ENCODE peak calls at places on chromosomes 3 and 15, in ten cellular contexts. O is heart left ventricle; T is putamen; K is hypothalamus; I is GM20000; M is iPS DF 6.9; P is T follicular helper cell; L is naive thymus-derived CD4-positive, alpha-beta T cell; C is progenitor cell of endocrine pancreas; D is MCF 10A. G is an unnamed sample.

GRCh38 chr15:80999623-81000036 is 1.1 kb upstream of the TLNRD1 start:
- DNase-seq in T (no peak), P (peak), M (no peak), C (no peak), I (peak), D (no peak), O (no peak), L (peak), K (no peak), G (no peak)

GRCh38 chr3:63863150-63864007 is at the start of the genes ATXN7 and THOC7:
- DNase-seq in K (peak), D (peak), C (peak), L (peak), M (no peak), T (peak), I (peak), O (peak), P (peak), G (peak)

GRCh38 chr3:72584262-72584661 is 264.0 kb downstream of the SHQ1 start:
- DNase-seq in K (no peak), O (no peak), D (no peak), C (no peak), L (no peak), I (no peak), M (no peak), P (no peak), T (no peak), G (no peak)

GRCh38 chr3:179658584-179658983 is 5.7 kb downstream of the USP13 start:
- DNase-seq in C (no peak), L (no peak), O (no peak), M (no peak), T (no peak), I (no peak), P (no peak), D (no peak), K (no peak), G (no peak)

GRCh38 chr3:65951836-65952505 is 86.7 kb downstream of the MAGI1 start:
- DNase-seq in M (no peak), O (no peak), C (no peak), D (no peak), P (no peak), T (no peak), I (no peak), K (no peak), L (no peak), G (peak)

GRCh38 chr15:101250331-101250730 is 1.5 kb downstream of the CHSY1 start:
- DNase-seq in L (no peak), D (peak), T (no peak), M (no peak), K (no peak), O (no peak), C (no peak), I (no peak), P (no peak), G (peak)

GRCh38 chr3:32177702-32178198 is 60.7 kb upstream of the CMTM8 start:
- DNase-seq in M (peak), O (no peak), K (no peak), P (peak), D (peak), L (peak), I (peak), T (no peak), C (peak), G (peak)

GRCh38 chr3:108296239-108296638 is at the start of gene HHLA2:
- DNase-seq in M (no peak), I (no peak), K (no peak), D (no peak), T (no peak), P (no peak), L (no peak), C (no peak), O (no peak), G (no peak)

GRCh38 chr15:38894260-38894948 is 329.8 kb upstream of the RASGRP1 start:
- DNase-seq in D (peak), T (no peak), M (no peak), L (no peak), I (no peak), O (no peak), P (no peak), K (no peak), C (no peak), G (peak)

GRCh38 chr15:63449711-63450110 is 54.7 kb upstream of the USP3 start:
- DNase-seq in C (no peak), I (no peak), L (no peak), M (no peak), D (peak), T (no peak), P (no peak), O (no peak), K (no peak), G (no peak)

GRCh38 chr15:37135225-37135624 is 34.9 kb upstream of the MEIS2 start:
- DNase-seq in P (no peak), L (no peak), C (no peak), O (no peak), M (no peak), I (no peak), T (no peak), K (no peak), D (peak), G (no peak)

GRCh38 chr3:44906997-44907396 is 32.6 kb downstream of the TGM4 start:
- DNase-seq in P (no peak), T (no peak), O (no peak), L (no peak), D (peak), K (no peak), M (no peak), C (no peak), I (no peak), G (no peak)

GRCh38 chr3:94524102-94524922 is 461.5 kb downstream of the NSUN3 start:
- DNase-seq in C (peak), D (no peak), T (no peak), K (no peak), P (no peak), I (no peak), M (no peak), O (no peak), L (no peak), G (no peak)

GRCh38 chr3:106208266-106208665 is 339.5 kb upstream of the CBLB start:
- DNase-seq in P (no peak), K (no peak), L (no peak), O (no peak), I (no peak), C (no peak), M (no peak), D (no peak), T (no peak), G (no peak)

GRCh38 chr3:27590437-27591320 is 106.5 kb upstream of the SLC4A7 start:
- DNase-seq in D (peak), K (no peak), P (no peak), T (peak), O (no peak), C (no peak), I (no peak), M (no peak), L (no peak), G (peak)

GRCh38 chr3:197371521-197372075 is 73.2 kb upstream of the DLG1 start:
- DNase-seq in D (no peak), O (no peak), I (no peak), M (no peak), L (no peak), T (no peak), K (no peak), C (no peak), P (no peak), G (peak)

GRCh38 chr3:42497009-42497731 is 5.3 kb upstream of the VIPR1 start:
- DNase-seq in D (peak), I (no peak), M (peak), C (peak), O (no peak), P (no peak), K (no peak), L (no peak), T (peak), G (peak)

GRCh38 chr15:69175536-69175935 is 15.1 kb downstream of the GLCE start:
- DNase-seq in T (no peak), C (no peak), K (no peak), I (no peak), M (no peak), P (no peak), O (no peak), D (no peak), L (no peak), G (no peak)

GRCh38 chr15:70761046-70761445 is 2.3 kb downstream of the UACA start:
- DNase-seq in I (no peak), C (no peak), P (no peak), K (no peak), O (no peak), L (no peak), D (no peak), M (no peak), T (no peak), G (no peak)

GRCh38 chr15:99476413-99477222 is 89.2 kb upstream of the MEF2A start:
- DNase-seq in M (no peak), C (no peak), O (peak), L (peak), I (peak), K (peak), D (peak), P (no peak), T (peak), G (peak)

GRCh38 chr3:177478170-177478859 is 281.0 kb upstream of the TBL1XR1 start:
- DNase-seq in K (no peak), C (no peak), O (no peak), T (no peak), P (no peak), L (no peak), M (no peak), D (peak), I (no peak), G (peak)

GRCh38 chr15:48890375-48890972 is 12.5 kb downstream of the EID1 start:
- DNase-seq in C (no peak), I (no peak), D (no peak), O (no peak), P (no peak), L (no peak), T (no peak), K (no peak), M (no peak), G (no peak)

GRCh38 chr3:53490131-53490474 is 4.3 kb upstream of the CACNA1D start:
- DNase-seq in M (no peak), L (no peak), D (no peak), O (no peak), T (no peak), P (no peak), I (no peak), K (no peak), C (no peak), G (no peak)

GRCh38 chr3:156509209-156510174 is 45.4 kb downstream of the SSR3 start:
- DNase-seq in P (no peak), O (no peak), D (peak), K (no peak), T (peak), I (peak), C (no peak), M (peak), L (peak), G (peak)

GRCh38 chr3:39707314-39707909 is 102.0 kb upstream of the MYRIP start:
- DNase-seq in M (no peak), I (peak), O (no peak), D (peak), K (no peak), L (no peak), T (peak), P (no peak), C (no peak), G (peak)

GRCh38 chr3:157417247-157417646 is 19.4 kb upstream of the PTX3 start:
- DNase-seq in T (no peak), D (peak), O (no peak), I (no peak), C (no peak), L (no peak), M (no peak), K (no peak), P (no peak), G (no peak)